ENCODE peak calls at places on chromosomes 7 and 10, in four cellular contexts. S is GM23338, A is GM23248, W is neural progenitor cell. O is an unnamed sample. For H3K27me3, the result is how much of the 10 kb centered on the place peaks cover.

GRCh38 chr7:30473393-30473775 is 5.2 kb downstream of the NOD1 start:
- DNase-seq in S (no peak), A (no peak), W (no peak), O (no peak)

GRCh38 chr10:87092356-87092860 is 2.2 kb downstream of the GLUD1 start:
- DNase-seq in S (peak), A (peak), W (peak), O (peak)

GRCh38 chr7:28163955-28164354 is 16.6 kb downstream of the JAZF1 start:
- DNase-seq in S (no peak), A (no peak), W (no peak), O (no peak)

GRCh38 chr10:73998623-73999622 is 1.0 kb downstream of the VCL start:
- DNase-seq in S (peak), A (peak), W (peak), O (peak)

GRCh38 chr7:103996017-103996551 is 6.6 kb upstream of the RELN start:
- DNase-seq in S (no peak), A (no peak), W (no peak), O (no peak)

GRCh38 chr10:68087338-68088029 is 12.4 kb upstream of the HERC4 start:
- DNase-seq in S (peak), A (no peak), W (no peak), O (no peak)

GRCh38 chr10:100562008-100562672 is 26.4 kb downstream of the HIF1AN start:
- DNase-seq in S (peak), A (peak), W (peak), O (peak)

GRCh38 chr7:128829391-128830166 is 627 bp upstream of the FLNC start:
- DNase-seq in S (peak), A (peak), W (peak), O (peak)

GRCh38 chr7:36040679-36041078 is 112.4 kb upstream of the EEPD1 start:
- DNase-seq in S (no peak), A (peak), W (no peak), O (no peak)

GRCh38 chr10:125473138-125473793 is 209.7 kb downstream of the TEX36 start:
- DNase-seq in S (no peak), A (no peak), W (no peak), O (no peak)

GRCh38 chr10:132806126-132807061 is 20.4 kb upstream of the NKX6-2 start:
- DNase-seq in S (no peak), A (no peak), W (no peak), O (no peak)

GRCh38 chr7:124032369-124033092 is at the start of gene TMEM229A:
- DNase-seq in S (peak), A (peak), W (peak), O (peak)

GRCh38 chr10:132590094-132590751 is 52.6 kb downstream of the INPP5A start:
- DNase-seq in S (no peak), A (no peak), W (no peak), O (no peak)

DNA sequence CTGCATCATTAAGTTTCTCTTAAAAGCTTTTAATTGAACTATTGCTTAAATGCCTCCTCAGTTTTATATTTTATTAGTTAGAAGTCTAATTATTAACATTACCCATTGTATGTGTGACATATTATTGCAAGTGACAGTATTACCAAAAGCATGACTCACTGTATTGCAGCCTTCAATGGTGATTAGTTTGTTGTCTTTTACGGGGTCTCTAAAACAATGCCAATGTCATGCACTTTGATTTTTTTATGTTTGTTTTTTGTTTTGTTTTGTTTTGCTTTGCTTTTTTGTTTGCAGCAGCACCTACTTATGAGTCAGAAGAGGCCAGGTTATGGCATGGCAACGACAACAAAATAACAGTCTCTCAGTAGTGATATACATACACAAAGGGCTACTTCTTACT is 293.8 kb upstream of the POM121L12 start:
- DNase-seq in S (no peak), A (no peak), W (no peak), O (no peak)
- TF ChIP-seq EZH2 in S (no peak), A (no peak), W (no peak), O (no peak)

DNA sequence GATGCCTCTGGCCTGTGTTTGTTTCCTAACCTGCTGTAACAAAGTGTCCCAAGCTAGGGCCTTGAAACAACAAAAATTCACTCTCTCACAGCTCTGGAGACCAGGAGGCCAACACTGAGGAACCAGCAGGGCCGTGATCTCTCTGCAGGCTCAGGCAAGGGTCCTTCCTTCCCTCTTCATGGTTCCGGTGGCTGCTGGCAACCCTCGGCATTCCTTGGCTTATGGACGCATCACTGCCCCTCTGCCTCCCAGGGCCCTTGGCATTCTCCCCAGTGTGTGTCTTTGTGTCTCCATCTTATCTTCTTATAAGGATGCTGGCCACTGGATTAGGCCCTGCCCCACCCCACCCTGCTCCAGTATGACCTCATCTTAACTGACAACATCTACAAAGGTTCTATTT is 17.0 kb downstream of the CNPY1 start:
- DNase-seq in S (no peak), A (no peak), W (no peak), O (no peak)
- H3K27me3 ChIP-seq in S (under half), A (under half), W (half or more), O (half or more)

GRCh38 chr7:157000047-157000726 is 10.3 kb downstream of the MNX1 start:
- DNase-seq in S (peak), A (no peak), W (peak), O (no peak)
- TF ChIP-seq EZH2 in S (peak), A (no peak), W (peak), O (no peak)

DNA sequence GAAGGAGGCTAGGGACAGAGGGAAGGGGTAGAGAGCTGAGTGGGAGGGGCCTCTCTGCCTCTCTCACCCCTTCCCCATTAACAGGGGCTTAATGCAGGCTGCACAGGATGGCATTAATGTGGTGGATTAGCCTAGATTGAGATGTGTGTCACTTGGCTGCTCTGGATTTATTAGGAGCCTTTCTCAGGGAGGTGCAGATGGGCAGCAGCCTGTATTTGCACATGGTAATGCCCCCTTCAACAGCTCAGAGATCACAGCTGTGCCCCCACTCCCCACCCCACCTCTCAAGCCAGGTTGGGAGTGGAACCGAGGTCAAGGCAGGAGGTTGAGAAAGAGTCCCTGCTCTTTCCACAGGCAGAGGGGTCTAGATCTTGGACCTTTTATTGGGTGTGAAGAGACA is 7.3 kb downstream of the PITX3 start:
- DNase-seq in S (no peak), A (no peak), W (no peak), O (no peak)
- H3K27me3 ChIP-seq in S (half or more), A (under half), W (half or more), O (half or more)

GRCh38 chr10:110786172-110786571 is 85.6 kb upstream of the PDCD4 start:
- DNase-seq in S (no peak), A (no peak), W (no peak), O (no peak)
- TF ChIP-seq EZH2 in S (no peak), A (no peak), W (no peak), O (no peak)

DNA sequence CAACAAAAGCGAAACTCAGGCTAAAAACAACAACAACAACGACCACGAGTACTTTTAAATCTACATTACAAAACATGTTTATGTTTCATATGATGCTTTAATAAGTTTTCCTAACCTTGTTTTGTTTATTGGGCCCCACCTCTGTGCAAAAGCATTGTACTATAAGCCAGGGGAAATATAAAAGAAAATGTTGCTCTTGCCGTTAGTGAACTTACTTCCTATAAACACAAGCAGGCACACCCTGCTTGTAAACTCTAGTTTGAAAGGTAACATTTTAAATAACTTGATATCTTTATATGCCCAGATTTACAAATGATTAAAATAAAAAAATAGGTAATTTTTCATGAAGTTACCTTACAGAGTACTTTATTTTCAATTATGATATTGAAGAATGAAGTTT is 19.2 kb upstream of the EPC1 start:
- DNase-seq in S (no peak), A (no peak), W (no peak), O (no peak)
- H3K27me3 ChIP-seq in S (under half), A (under half), W (under half), O (under half)

GRCh38 chr7:148288592-148289151 is 301.9 kb upstream of the C7orf33 start:
- DNase-seq in S (no peak), A (no peak), W (no peak), O (no peak)
- TF ChIP-seq EZH2 in S (no peak), A (no peak), W (no peak), O (no peak)

GRCh38 chr7:157614457-157615020 is 277.7 kb downstream of the DNAJB6 start:
- DNase-seq in S (no peak), A (no peak), W (no peak), O (no peak)
- H3K27me3 ChIP-seq in S (under half), A (under half), W (under half), O (under half)

GRCh38 chr10:117550042-117550441 is 7.5 kb downstream of the EMX2 start:
- DNase-seq in S (no peak), A (no peak), W (peak), O (no peak)
- TF ChIP-seq EZH2 in S (peak), A (no peak), W (peak), O (no peak)